ENCODE peak calls at places on chromosomes 4 and X, in four cellular contexts. R is DMS 273 treated with DMSO at 0.1 percent for 48 hours; V is stimulated activated CD4-positive, alpha-beta T cell treated with anti-CD3 and anti-CD28 coated beads, Interleukin-15, amount 100 ng/mL, for 1 hour; Y is ELR. U is an unnamed sample.

GRCh38 chrX:1727531-1728027 is 112.7 kb downstream of the ASMT start:
- DNase-seq in R (no peak), V (no peak), Y (peak), U (peak)

GRCh38 chrX:131577433-131577832 is 33.6 kb downstream of the OR13H1 start:
- DNase-seq in R (no peak), V (no peak), Y (no peak), U (no peak)

GRCh38 chrX:12441376-12442128 is 303.3 kb downstream of the FRMPD4 start:
- DNase-seq in R (no peak), V (no peak), Y (peak), U (peak)

GRCh38 chr4:38105475-38105874 is 145.3 kb downstream of the PTTG2 start:
- DNase-seq in R (no peak), V (no peak), Y (no peak), U (no peak)

GRCh38 chr4:95267081-95267480 is 281.7 kb downstream of the UNC5C start:
- DNase-seq in R (no peak), V (no peak), Y (peak), U (peak)

GRCh38 chrX:125137521-125137920 is 182.2 kb upstream of the TEX13C start:
- DNase-seq in R (no peak), V (no peak), Y (no peak), U (no peak)

GRCh38 chrX:132564026-132564425 is 75.2 kb upstream of the MBNL3 start:
- DNase-seq in R (no peak), V (no peak), Y (no peak), U (no peak)

GRCh38 chr4:40998680-40999358 is 215.5 kb downstream of the APBB2 start:
- DNase-seq in R (no peak), V (no peak), Y (peak), U (peak)

GRCh38 chr4:119103263-119103662 is 32.4 kb upstream of the MYOZ2 start:
- DNase-seq in R (peak), V (no peak), Y (peak), U (peak)

GRCh38 chr4:76943129-76943620 is 6.4 kb upstream of the SEPTIN11 start:
- DNase-seq in R (no peak), V (no peak), Y (peak), U (peak)

GRCh38 chr4:169060396-169061081 is 50.5 kb upstream of the CBR4 start:
- DNase-seq in R (no peak), V (no peak), Y (no peak), U (no peak)

GRCh38 chr4:73729534-73730165 is 10.7 kb upstream of the CXCL8 start:
- DNase-seq in R (peak), V (no peak), Y (peak), U (peak)

GRCh38 chr4:137952116-137952515 is 290.0 kb downstream of the SLC7A11 start:
- DNase-seq in R (no peak), V (no peak), Y (no peak), U (no peak)

GRCh38 chrX:23656684-23657083 is 10.6 kb upstream of the PRDX4 start:
- DNase-seq in R (no peak), V (no peak), Y (peak), U (no peak)

GRCh38 chrX:112968351-112969133 is 127.9 kb upstream of the AMOT start:
- DNase-seq in R (no peak), V (no peak), Y (no peak), U (peak)

GRCh38 chrX:77347572-77347971 is 99.6 kb upstream of the FGF16 start:
- DNase-seq in R (no peak), V (no peak), Y (peak), U (no peak)

GRCh38 chrX:15416133-15416993 is 32.1 kb upstream of the VEGFD start:
- DNase-seq in R (no peak), V (no peak), Y (peak), U (no peak)

GRCh38 chr4:123397276-123398150 is 918 bp downstream of the SPRY1 start:
- DNase-seq in R (peak), V (peak), Y (peak), U (peak)

GRCh38 chr4:156223985-156224384 is 270.3 kb upstream of the CTSO start:
- DNase-seq in R (no peak), V (no peak), Y (no peak), U (peak)